ENCODE peak calls at places on chromosomes 2 and 18, in ten cellular contexts. D, G, M, X, Q, U, E, N, T and S are unnamed samples.

GRCh38 chr2:217095511-217096205 is 235.8 kb upstream of the TNP1 start:
- DNase-seq in T (no peak), X (no peak), Q (no peak), U (no peak), E (no peak), D (no peak), G (no peak), M (no peak), N (no peak), S (no peak)

GRCh38 chr18:32328379-32328778 is 138.5 kb downstream of the MEP1B start:
- DNase-seq in M (no peak), U (peak; percentile 43), G (no peak), E (no peak), X (no peak), Q (no peak), T (no peak), N (no peak), D (no peak), S (no peak)

GRCh38 chr2:65388051-65388531 is 44.3 kb downstream of the SPRED2 start:
- DNase-seq in X (no peak), Q (no peak), M (no peak), D (peak; percentile 85), U (no peak), N (no peak), T (no peak), E (no peak), G (no peak), S (no peak)

GRCh38 chr2:189221811-189222210 is 42.2 kb upstream of the COL5A2 start:
- DNase-seq in X (no peak), M (no peak), U (peak; percentile 73), N (no peak), G (no peak), E (no peak), D (no peak), Q (peak; percentile 23), T (no peak), S (no peak)

GRCh38 chr2:72144746-72145657 is 2.7 kb downstream of the CYP26B1 start:
- DNase-seq in X (peak; percentile 96), D (no peak), Q (no peak), M (no peak), U (no peak), T (peak; percentile 29), N (peak; percentile 71), G (no peak), E (peak; percentile 58), S (no peak)

GRCh38 chr2:199455186-199455532 is 2.6 kb downstream of the SATB2 start:
- DNase-seq in X (no peak), D (no peak), U (no peak), E (no peak), N (no peak), Q (no peak), T (no peak), M (no peak), G (no peak), S (no peak)

GRCh38 chr18:6249788-6250187 is 164.9 kb downstream of the L3MBTL4 start:
- DNase-seq in T (no peak), X (no peak), Q (no peak), N (no peak), E (no peak), G (no peak), D (no peak), M (no peak), U (no peak), S (no peak)

GRCh38 chr18:70423988-70424387 is 135.1 kb downstream of the SOCS6 start:
- DNase-seq in U (no peak), N (no peak), G (no peak), M (no peak), Q (no peak), D (peak; percentile 49), X (no peak), T (peak; percentile 39), E (peak; percentile 71), S (no peak)

GRCh38 chr2:69524799-69525198 is 87.6 kb upstream of the NFU1 start:
- DNase-seq in E (no peak), N (no peak), T (no peak), X (no peak), D (peak; percentile 5), Q (no peak), M (no peak), U (no peak), G (no peak), S (no peak)

DNA sequence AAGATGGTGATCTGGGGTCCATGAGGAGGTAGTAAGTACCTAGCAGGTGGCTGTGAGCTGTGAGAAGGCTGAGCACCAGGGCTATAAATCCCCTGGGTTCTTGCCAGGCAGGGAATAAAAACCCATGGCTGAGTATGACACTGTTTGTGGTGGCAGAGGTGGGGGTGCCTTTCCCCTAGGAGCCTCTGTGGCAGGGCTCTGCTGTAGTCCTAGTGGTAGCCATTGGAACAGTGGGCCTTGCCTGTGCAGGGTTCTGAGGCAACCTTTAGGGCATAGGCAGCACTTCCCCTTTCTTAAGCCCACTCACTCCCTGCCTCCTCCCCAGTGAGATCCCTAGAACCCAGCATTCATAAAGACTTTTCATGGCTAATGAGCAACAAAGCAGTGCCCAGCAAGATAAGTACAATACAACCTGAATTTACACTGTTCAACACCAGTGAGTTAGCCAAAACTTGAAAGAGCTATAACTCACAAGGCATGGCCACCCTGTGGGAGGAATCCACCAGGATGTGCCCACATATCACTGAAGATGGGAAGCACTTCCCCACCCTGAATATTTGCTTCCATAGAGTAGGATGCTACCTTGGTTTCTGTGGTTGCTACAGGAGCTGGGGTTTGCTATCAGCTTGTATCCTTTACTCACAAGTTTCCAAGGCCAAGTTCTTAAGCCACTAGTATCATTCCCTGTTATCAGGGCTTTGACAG is 100.9 kb upstream of the NEUROD1 start:
- DNase-seq in N (no peak), U (no peak), D (no peak), G (no peak), Q (no peak), T (no peak), E (no peak), X (no peak), M (peak; percentile 37), S (no peak)
- TF ChIP-seq CTCF in N (no peak), U (no peak), D (peak; percentile 7), G (no peak), Q (peak; percentile 1), T (no peak), E (peak; percentile 40), X (no peak), M (no peak), S (no peak)

DNA sequence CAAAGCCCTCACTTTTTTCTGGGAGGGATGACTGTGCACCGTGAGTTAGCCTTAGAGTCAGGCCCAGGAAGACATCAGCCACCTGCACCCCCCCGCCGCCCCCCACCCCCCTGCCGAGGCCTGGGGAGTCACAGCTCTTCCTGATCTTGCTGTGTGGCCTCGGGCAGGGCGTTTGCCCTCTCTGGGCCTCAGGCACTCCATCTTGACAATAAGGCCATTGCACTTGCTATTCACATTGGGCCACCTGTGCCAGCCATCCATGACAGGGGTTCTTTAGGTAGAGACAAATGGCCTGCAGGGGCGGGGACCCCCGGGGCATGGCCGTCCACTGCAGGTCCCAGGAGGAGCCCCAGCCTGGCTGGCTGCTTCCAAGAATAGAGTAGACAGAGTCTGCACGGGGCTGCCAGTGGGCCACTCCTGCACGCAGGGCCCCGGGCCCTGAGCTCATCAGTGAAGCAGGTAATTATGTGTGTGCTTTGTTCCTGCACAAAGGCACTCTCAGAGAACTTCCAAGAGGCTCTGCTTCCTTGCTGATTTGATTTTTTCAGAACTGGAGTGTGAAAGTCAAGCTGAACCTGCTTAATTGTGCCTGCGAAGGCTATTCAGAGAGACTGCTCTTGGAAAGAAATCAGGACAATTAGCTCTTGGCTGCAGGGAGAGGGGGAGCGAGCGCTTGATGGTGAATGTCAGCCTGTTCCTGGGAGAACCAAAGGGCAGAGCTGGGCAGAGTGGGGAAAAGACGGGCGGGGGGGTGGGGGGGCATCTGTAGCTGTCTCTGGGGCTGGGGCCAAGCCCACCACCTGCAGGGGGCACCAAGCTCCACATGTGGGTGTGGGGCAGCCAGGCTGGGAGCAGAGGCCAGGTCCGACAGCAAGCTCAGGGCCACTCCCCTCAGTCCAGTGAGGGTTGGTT is 40.3 kb downstream of the RRM2 start:
- DNase-seq in T (no peak), D (no peak), N (no peak), Q (no peak), X (no peak), M (no peak), G (no peak), U (no peak), E (no peak), S (no peak)
- H3K4me3 ChIP-seq in T (no peak overlapping the region), D (no peak overlapping the region), N (no peak overlapping the region), Q (no peak overlapping the region), X (no peak overlapping the region), M (no peak overlapping the region), G (no peak overlapping the region), U (no peak overlapping the region), E (no peak overlapping the region), S (no peak overlapping the region)

DNA sequence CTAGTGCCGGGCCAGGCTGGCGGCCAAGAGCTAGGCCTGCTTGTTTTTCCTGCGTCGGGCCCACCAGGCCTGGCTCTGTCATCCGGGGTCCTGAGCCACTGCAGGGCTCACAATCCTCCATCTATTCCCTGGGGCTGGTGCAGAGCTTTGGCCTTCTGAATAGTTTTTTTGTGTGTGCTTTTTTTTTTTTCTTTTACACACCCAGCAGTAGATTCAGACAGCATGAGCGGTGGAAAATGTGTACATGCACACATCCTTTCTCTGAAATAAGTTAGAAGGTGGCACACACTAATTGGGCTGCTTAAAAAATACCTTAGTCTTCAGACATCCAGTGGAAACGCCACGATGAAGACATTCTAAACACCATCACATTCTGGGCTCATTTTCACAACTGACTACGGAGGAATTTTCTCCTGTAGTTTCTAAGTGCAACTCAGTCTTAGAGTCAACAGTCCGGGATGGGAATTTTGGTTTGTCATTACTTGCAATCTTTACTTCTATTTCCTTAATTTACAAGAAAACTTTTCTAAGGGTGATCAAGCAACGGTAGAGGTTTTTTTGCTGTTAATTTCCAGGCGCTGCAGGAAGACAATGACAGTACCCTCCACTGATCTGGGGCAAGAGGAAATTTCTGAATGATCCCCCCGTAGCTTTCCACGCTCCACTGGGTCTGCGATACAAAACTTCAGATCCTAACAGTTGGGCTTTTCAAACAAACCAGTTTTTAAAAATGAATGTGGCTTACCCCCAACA is 6.0 kb downstream of the ZFP36L2 start:
- DNase-seq in Q (no peak), X (no peak), G (no peak), U (peak; percentile 67), E (no peak), T (no peak), D (no peak), N (no peak), M (no peak), S (no peak)
- TF ChIP-seq CTCF in Q (no peak), X (no peak), G (no peak), U (no peak), E (no peak), T (no peak), D (no peak), N (no peak), M (no peak), S (no peak)

DNA sequence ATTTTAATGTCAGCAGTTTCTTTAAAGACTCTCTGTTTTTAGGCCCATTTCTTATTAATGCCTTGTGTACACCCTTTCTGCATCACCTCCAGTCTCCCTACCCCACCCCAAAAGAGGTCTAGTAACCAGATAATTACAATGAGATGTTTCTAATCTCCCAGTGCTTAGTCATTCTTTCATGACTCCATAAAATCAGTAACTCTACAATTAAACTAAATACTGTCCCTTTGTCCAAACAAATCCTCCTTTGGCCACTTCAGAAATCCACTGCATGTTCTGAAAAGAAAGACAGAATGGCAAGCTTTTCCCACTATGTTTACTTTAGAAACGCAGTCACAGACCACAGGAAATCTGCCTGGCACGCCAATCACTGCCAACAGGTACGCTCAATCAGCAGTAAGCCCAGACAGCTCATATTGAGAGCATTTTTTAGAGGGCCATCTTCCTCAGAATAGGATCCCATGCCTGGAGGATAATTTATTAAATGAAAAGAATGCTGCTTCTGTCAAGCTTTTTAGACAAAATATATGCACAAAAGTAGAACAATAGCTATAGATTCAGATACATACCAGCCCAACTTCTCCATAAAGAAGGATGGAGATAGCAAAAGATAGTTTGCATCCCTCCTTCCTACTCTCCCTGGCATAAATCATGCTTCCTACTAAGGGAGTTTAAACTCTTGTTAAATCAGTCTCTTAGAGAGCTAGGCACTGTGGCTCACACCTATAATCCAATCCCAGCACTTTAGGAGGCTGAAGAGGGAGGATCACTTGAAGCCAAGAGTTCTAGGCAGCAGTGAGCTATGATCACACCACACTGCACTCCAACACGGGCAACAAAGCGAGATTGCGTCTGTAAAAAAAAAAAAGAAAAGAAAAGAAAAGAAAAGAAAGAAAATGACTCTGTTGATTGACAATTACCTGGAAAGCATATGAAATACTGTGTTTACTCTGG is 14.6 kb downstream of the CLASP1 start:
- DNase-seq in Q (peak; percentile 46), T (no peak), M (no peak), U (peak; percentile 40), X (peak; percentile 31), G (no peak), D (no peak), N (no peak), E (peak; percentile 24), S (no peak)
- H3K4me3 ChIP-seq in Q (no peak overlapping the region), T (no peak overlapping the region), M (no peak overlapping the region), U (no peak overlapping the region), X (no peak overlapping the region), G (no peak overlapping the region), D (no peak overlapping the region), N (no peak overlapping the region), E (peak overlapping the region; percentile 18), S (no peak overlapping the region)